ENCODE peak calls at places on chromosomes 11 and 22, in five cellular contexts. V is HepG2, T is SK-N-SH, E is K562, K is H1. Q is an unnamed sample.

GRCh38 chr11:114040706-114041211 is 18.8 kb upstream of the ZBTB16 start:
- DNase-seq in V (peak), T (no peak), E (no peak), K (no peak), Q (no peak)

GRCh38 chr22:20165421-20165820 is 14.6 kb upstream of the CCDC188 start:
- DNase-seq in V (no peak), T (no peak), E (no peak), K (no peak), Q (no peak)

GRCh38 chr11:10975287-10975721 is 117.5 kb upstream of the ZBED5 start:
- DNase-seq in V (no peak), T (no peak), E (no peak), K (no peak), Q (no peak)

GRCh38 chr11:88171982-88172381 is 3.3 kb downstream of the RAB38 start:
- DNase-seq in V (no peak), T (no peak), E (no peak), K (no peak), Q (no peak)

GRCh38 chr11:131907371-131907770 is 537.0 kb downstream of the NTM start:
- DNase-seq in V (no peak), T (no peak), E (no peak), K (no peak), Q (no peak)

GRCh38 chr11:64620286-64620962 is 29.4 kb downstream of the SLC22A12 start:
- DNase-seq in V (peak), T (peak), E (no peak), K (no peak), Q (no peak)

GRCh38 chr11:73463359-73463758 is 87.2 kb downstream of the RELT start:
- DNase-seq in V (no peak), T (no peak), E (no peak), K (no peak), Q (no peak)

GRCh38 chr11:72406536-72407507 is 27.5 kb downstream of the CLPB start:
- DNase-seq in V (peak), T (no peak), E (no peak), K (no peak), Q (no peak)

GRCh38 chr22:43777204-43777671 is 34.9 kb downstream of the EFCAB6 start:
- DNase-seq in V (no peak), T (no peak), E (peak), K (no peak), Q (no peak)

GRCh38 chr11:35143509-35144102 is 4.6 kb downstream of the CD44 start:
- DNase-seq in V (no peak), T (no peak), E (no peak), K (no peak), Q (no peak)

GRCh38 chr11:69417211-69418085 is 64.0 kb upstream of the LINC01488 start:
- DNase-seq in V (no peak), T (no peak), E (no peak), K (no peak), Q (no peak)

GRCh38 chr11:81267246-81267645 is 1466.4 kb downstream of the FAM181B start:
- DNase-seq in V (no peak), T (no peak), E (no peak), K (no peak), Q (no peak)

GRCh38 chr11:72111300-72111699 is 1.2 kb downstream of the ANAPC15 start:
- DNase-seq in V (no peak), T (no peak), E (no peak), K (no peak), Q (no peak)

GRCh38 chr11:14789879-14790484 is 102.0 kb downstream of the CYP2R1 start:
- DNase-seq in V (no peak), T (no peak), E (peak), K (no peak), Q (no peak)

GRCh38 chr11:11808992-11809583 is 32.7 kb upstream of the USP47 start:
- DNase-seq in V (no peak), T (no peak), E (no peak), K (no peak), Q (no peak)

GRCh38 chr22:24429411-24430365 is 2.3 kb downstream of the ADORA2A start:
- DNase-seq in V (no peak), T (peak), E (no peak), K (no peak), Q (no peak)

GRCh38 chr22:24565077-24565476 is 9.3 kb downstream of the SNRPD3 start:
- DNase-seq in V (no peak), T (no peak), E (no peak), K (no peak), Q (no peak)

GRCh38 chr11:69909561-69910518 is 90.6 kb upstream of the FGF3 start:
- DNase-seq in V (no peak), T (peak), E (peak), K (peak), Q (no peak)

GRCh38 chr11:3213659-3214419 is 4.8 kb downstream of the MRGPRG start:
- DNase-seq in V (no peak), T (no peak), E (peak), K (no peak), Q (no peak)

GRCh38 chr11:20854214-20854613 is 184.8 kb downstream of the NELL1 start:
- DNase-seq in V (no peak), T (no peak), E (no peak), K (no peak), Q (no peak)

GRCh38 chr22:19473578-19473977 is 5.4 kb downstream of the UFD1 start:
- DNase-seq in V (no peak), T (no peak), E (peak), K (no peak), Q (no peak)

GRCh38 chr11:9002920-9003572 is 755 bp downstream of the NRIP3 start:
- DNase-seq in V (no peak), T (no peak), E (peak), K (no peak), Q (no peak)

GRCh38 chr11:44727373-44728084 is 767 bp downstream of the TSPAN18 start:
- DNase-seq in V (peak), T (peak), E (peak), K (peak), Q (no peak)

GRCh38 chr11:127259118-127259517 is 258.5 kb upstream of the KIRREL3 start:
- DNase-seq in V (no peak), T (peak), E (no peak), K (no peak), Q (no peak)

GRCh38 chr11:134905966-134906955 is 494.2 kb upstream of the B3GAT1 start:
- DNase-seq in V (no peak), T (no peak), E (no peak), K (no peak), Q (no peak)

GRCh38 chr22:27809226-27809625 is 7.7 kb upstream of the MN1 start:
- DNase-seq in V (no peak), T (no peak), E (peak), K (no peak), Q (no peak)

GRCh38 chr11:68963779-68964178 is 17.0 kb downstream of the MRGPRD start:
- DNase-seq in V (no peak), T (no peak), E (no peak), K (no peak), Q (no peak)

GRCh38 chr22:50185384-50186087 is at the start of gene TRABD:
- DNase-seq in V (peak), T (peak), E (peak), K (peak), Q (no peak)

GRCh38 chr22:50184541-50185383 is 951 bp upstream of the TRABD start:
- DNase-seq in V (no peak), T (no peak), E (no peak), K (peak), Q (no peak)

GRCh38 chr22:50186789-50187523 is 1.2 kb downstream of the TRABD start:
- DNase-seq in V (no peak), T (no peak), E (peak), K (no peak), Q (no peak)

GRCh38 chr22:50188356-50188755 is 2.6 kb downstream of the TRABD start:
- DNase-seq in V (no peak), T (no peak), E (no peak), K (no peak), Q (no peak)

GRCh38 chr22:50186181-50186731 is 543 bp downstream of the TRABD start:
- DNase-seq in V (no peak), T (peak), E (no peak), K (no peak), Q (no peak)
- TF ChIP-seq USF2 in V (no peak), T (no peak), E (no peak), K (no peak), Q (no peak)

GRCh38 chr22:40560994-40561515 is 75.5 kb downstream of the MRTFA start:
- DNase-seq in V (no peak), T (no peak), E (no peak), K (no peak), Q (no peak)
- TF ChIP-seq JUND in V (no peak), T (no peak), E (no peak), K (no peak), Q (no peak)

DNA sequence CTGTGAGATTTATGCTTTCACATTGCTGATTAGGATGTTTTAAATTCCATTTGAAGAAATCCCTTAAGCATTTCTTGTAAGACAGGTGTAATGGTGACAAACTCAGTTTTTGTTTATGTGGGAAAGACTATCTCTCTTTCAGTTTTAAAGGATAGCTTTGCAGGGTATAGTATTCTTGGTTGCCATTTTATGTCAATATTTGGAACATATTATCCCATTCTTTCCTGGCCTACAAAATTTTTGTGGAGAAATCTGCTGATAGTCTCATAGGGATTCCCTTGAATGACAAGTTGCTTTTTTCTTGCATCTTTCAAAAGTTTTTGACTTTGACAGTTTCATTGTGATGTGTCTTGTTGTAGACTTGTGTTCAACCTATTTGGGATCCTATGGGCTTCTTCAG is 28.8 kb downstream of the NAGA start:
- DNase-seq in V (no peak), T (no peak), E (no peak), K (no peak), Q (no peak)
- TF ChIP-seq RFX5 in V (no peak), T (no peak), E (no peak), K (no peak), Q (no peak)

GRCh38 chr11:61693897-61694840 is 14.0 kb downstream of the DAGLA start:
- DNase-seq in V (peak), T (no peak), E (no peak), K (no peak), Q (no peak)

GRCh38 chr11:61697093-61697492 is 16.9 kb downstream of the DAGLA start:
- DNase-seq in V (no peak), T (no peak), E (no peak), K (no peak), Q (no peak)

GRCh38 chr11:61694971-61695706 is 14.9 kb downstream of the DAGLA start:
- DNase-seq in V (peak), T (peak), E (no peak), K (no peak), Q (no peak)

GRCh38 chr11:61696602-61697001 is 16.4 kb downstream of the DAGLA start:
- DNase-seq in V (no peak), T (no peak), E (no peak), K (no peak), Q (no peak)

DNA sequence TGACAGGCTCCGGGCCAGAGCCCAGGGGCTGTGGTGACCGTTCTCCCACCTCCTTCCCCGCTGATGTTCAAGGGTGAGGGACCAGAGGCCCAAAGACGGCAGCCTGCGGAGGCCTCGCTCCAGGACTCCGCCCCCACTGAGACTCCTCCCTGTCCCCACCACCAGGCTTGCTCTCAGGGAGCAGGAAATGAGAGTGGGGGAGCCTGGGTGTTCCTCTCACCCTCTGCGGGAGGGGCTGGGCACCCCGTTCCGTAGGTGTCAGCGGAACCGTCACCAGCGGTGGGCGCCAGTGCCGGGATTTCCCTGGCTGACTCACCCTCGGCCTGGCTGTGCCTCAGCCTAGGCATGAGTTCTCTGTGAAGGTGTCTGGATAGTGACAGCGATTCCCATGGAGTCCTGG is 15.7 kb downstream of the DAGLA start:
- DNase-seq in V (no peak), T (peak), E (no peak), K (peak), Q (peak)
- TF ChIP-seq USF2 in V (no peak), T (no peak), E (no peak), K (no peak), Q (no peak)

GRCh38 chr22:45006873-45007246 is 2.9 kb downstream of the PHF21B start:
- DNase-seq in V (no peak), T (peak), E (no peak), K (peak), Q (no peak)
- TF ChIP-seq JUND in V (no peak), T (no peak), E (no peak), K (peak), Q (no peak)

GRCh38 chr22:38353142-38353629 is 36.0 kb upstream of the CSNK1E start:
- DNase-seq in V (no peak), T (peak), E (peak), K (peak), Q (no peak)

GRCh38 chr22:38353701-38354100 is 36.5 kb upstream of the CSNK1E start:
- DNase-seq in V (no peak), T (no peak), E (no peak), K (no peak), Q (no peak)

GRCh38 chr22:38350444-38351359 is 33.5 kb upstream of the CSNK1E start:
- DNase-seq in V (no peak), T (no peak), E (no peak), K (peak), Q (no peak)

GRCh38 chr22:38352436-38352835 is 35.2 kb upstream of the CSNK1E start:
- DNase-seq in V (no peak), T (no peak), E (no peak), K (peak), Q (no peak)

GRCh38 chr22:38355275-38355674 is 38.0 kb upstream of the CSNK1E start:
- DNase-seq in V (no peak), T (no peak), E (no peak), K (peak), Q (no peak)
- TF ChIP-seq RFX5 in V (no peak), T (no peak), E (no peak), K (no peak), Q (no peak)